ENCODE peak calls at places on chromosomes 2 and 18, in seven cellular contexts. Q is nephron progenitor cell, D is substantia nigra, K is Peyer's patch, B is AG04450, Z is glomerular endothelial cell, J is M059J. E is an unnamed sample.

GRCh38 chr2:181698230-181698629 is 17.9 kb upstream of the NEUROD1 start:
- DNase-seq in K (no peak), B (no peak), Q (no peak), J (no peak), Z (no peak), D (no peak), E (no peak)

GRCh38 chr18:13424377-13424776 is 205.8 kb downstream of the LDLRAD4 start:
- DNase-seq in K (no peak), J (no peak), B (no peak), Q (no peak), D (no peak), Z (no peak), E (no peak)

GRCh38 chr2:111111101-111111755 is 9.5 kb upstream of the BCL2L11 start:
- DNase-seq in J (no peak), Q (no peak), D (no peak), Z (no peak), B (no peak), K (no peak), E (no peak)

GRCh38 chr2:104976603-104977120 is 61.2 kb upstream of the MRPS9 start:
- DNase-seq in J (no peak), K (no peak), Z (no peak), B (no peak), D (no peak), Q (no peak), E (peak; percentile 82)

GRCh38 chr18:34224423-34225217 is at the start of gene NOL4:
- DNase-seq in Q (peak; percentile 87), D (peak; percentile 82), K (no peak), J (no peak), Z (no peak), B (no peak), E (peak; percentile 58)

GRCh38 chr2:208984376-208985100 is 439.3 kb upstream of the MAP2 start:
- DNase-seq in K (no peak), Q (no peak), B (no peak), Z (no peak), D (no peak), J (peak; percentile 39), E (no peak)

GRCh38 chr2:229715895-229716507 is 1.6 kb upstream of the DNER start:
- DNase-seq in J (peak; percentile 53), Z (no peak), B (no peak), D (peak; percentile 34), Q (peak; percentile 37), K (no peak), E (peak; percentile 52)

GRCh38 chr2:23148342-23148741 is 236.6 kb upstream of the KLHL29 start:
- DNase-seq in B (no peak), K (no peak), D (no peak), J (no peak), Q (no peak), Z (no peak), E (no peak)

GRCh38 chr2:17606851-17607250 is 66.4 kb downstream of the VSNL1 start:
- DNase-seq in B (no peak), J (no peak), D (no peak), Q (no peak), Z (no peak), K (no peak), E (no peak)

GRCh38 chr2:19711470-19712372 is 190.1 kb downstream of the TTC32 start:
- DNase-seq in Q (no peak), J (peak; percentile 99), D (peak; percentile 5), B (peak; percentile 87), Z (peak; percentile 86), K (no peak), E (no peak)

GRCh38 chr2:178194600-178195389 is 483 bp downstream of the OSBPL6 start:
- DNase-seq in D (peak; percentile 43), B (no peak), Z (no peak), K (peak; percentile 67), J (peak; percentile 69), Q (peak; percentile 74), E (peak; percentile 56)

GRCh38 chr2:219249203-219249980 is 3.7 kb upstream of the TUBA4B start:
- DNase-seq in K (peak; percentile 80), B (peak; percentile 39), J (peak; percentile 92), Z (peak; percentile 58), D (peak; percentile 71), Q (peak; percentile 16), E (peak; percentile 78)

GRCh38 chr18:53864758-53865157 is 359.7 kb downstream of the MBD2 start:
- DNase-seq in Q (no peak), K (no peak), D (no peak), B (no peak), J (peak; percentile 3), Z (no peak), E (no peak)